ENCODE peak calls at places on chromosome 10, in four cellular contexts. One of them, this sample, is unnamed. For H3K27me3, the result is how much of the 10 kb centered on the place peaks cover.

GRCh38 chr10:113859261-113859660 is 4.8 kb downstream of the NHLRC2 start:
- DNase-seq in IMR-90: no peak
- DNase-seq in ovary: no peak
- DNase-seq in AG04450: no peak
- DNase-seq in this sample: no peak

GRCh38 chr10:119726291-119727261 is 726 bp downstream of the INPP5F start:
- DNase-seq in IMR-90: no peak
- DNase-seq in ovary: no peak
- DNase-seq in AG04450: no peak
- DNase-seq in this sample: peak

GRCh38 chr10:133279961-133280283 is 3.3 kb upstream of the ADAM8 start:
- DNase-seq in IMR-90: no peak
- DNase-seq in ovary: no peak
- DNase-seq in AG04450: no peak
- DNase-seq in this sample: no peak

GRCh38 chr10:103905441-103905840 is 12.5 kb downstream of the STN1 start:
- DNase-seq in IMR-90: no peak
- DNase-seq in ovary: no peak
- DNase-seq in AG04450: no peak
- DNase-seq in this sample: no peak

GRCh38 chr10:72597897-72598296 is 28.0 kb downstream of the MICU1 start:
- DNase-seq in IMR-90: peak
- DNase-seq in ovary: no peak
- DNase-seq in AG04450: no peak
- DNase-seq in this sample: no peak

GRCh38 chr10:98340946-98341345 is 73.0 kb upstream of the LOXL4 start:
- DNase-seq in IMR-90: peak
- DNase-seq in ovary: no peak
- DNase-seq in AG04450: no peak
- DNase-seq in this sample: peak

GRCh38 chr10:53256623-53257022 is 484.0 kb upstream of the MBL2 start:
- DNase-seq in IMR-90: no peak
- DNase-seq in ovary: no peak
- DNase-seq in AG04450: no peak
- DNase-seq in this sample: no peak

GRCh38 chr10:121813857-121814256 is 114.0 kb downstream of the ATE1 start:
- DNase-seq in IMR-90: no peak
- DNase-seq in ovary: no peak
- DNase-seq in AG04450: no peak
- DNase-seq in this sample: no peak

GRCh38 chr10:8584666-8585065 is 530.2 kb downstream of the GATA3 start:
- DNase-seq in IMR-90: no peak
- DNase-seq in ovary: no peak
- DNase-seq in AG04450: no peak
- DNase-seq in this sample: no peak

GRCh38 chr10:31242902-31243301 is 76.1 kb upstream of the ZEB1 start:
- DNase-seq in IMR-90: peak
- DNase-seq in ovary: no peak
- DNase-seq in AG04450: peak
- DNase-seq in this sample: no peak

GRCh38 chr10:62512732-62513475 is 138.7 kb downstream of the ZNF365 start:
- DNase-seq in IMR-90: no peak
- DNase-seq in ovary: no peak
- DNase-seq in AG04450: no peak
- DNase-seq in this sample: no peak

GRCh38 chr10:73916761-73917470 is 6.0 kb downstream of the PLAU start:
- DNase-seq in IMR-90: peak
- DNase-seq in ovary: no peak
- DNase-seq in AG04450: no peak
- DNase-seq in this sample: no peak

GRCh38 chr10:30702860-30703259 is 73.3 kb upstream of the LYZL2 start:
- DNase-seq in IMR-90: no peak
- DNase-seq in ovary: no peak
- DNase-seq in AG04450: no peak
- DNase-seq in this sample: no peak

GRCh38 chr10:49393757-49394156 is 2.1 kb downstream of the DRGX start:
- DNase-seq in IMR-90: no peak
- DNase-seq in ovary: no peak
- DNase-seq in AG04450: no peak
- DNase-seq in this sample: no peak
- H3K27me3 ChIP-seq in IMR-90: half or more
- H3K27me3 ChIP-seq in ovary: under half
- H3K27me3 ChIP-seq in AG04450: half or more
- H3K27me3 ChIP-seq in this sample: half or more

GRCh38 chr10:127813290-127813689 is 76.3 kb downstream of the FOXI2 start:
- DNase-seq in IMR-90: no peak
- DNase-seq in ovary: no peak
- DNase-seq in AG04450: no peak
- DNase-seq in this sample: no peak

DNA sequence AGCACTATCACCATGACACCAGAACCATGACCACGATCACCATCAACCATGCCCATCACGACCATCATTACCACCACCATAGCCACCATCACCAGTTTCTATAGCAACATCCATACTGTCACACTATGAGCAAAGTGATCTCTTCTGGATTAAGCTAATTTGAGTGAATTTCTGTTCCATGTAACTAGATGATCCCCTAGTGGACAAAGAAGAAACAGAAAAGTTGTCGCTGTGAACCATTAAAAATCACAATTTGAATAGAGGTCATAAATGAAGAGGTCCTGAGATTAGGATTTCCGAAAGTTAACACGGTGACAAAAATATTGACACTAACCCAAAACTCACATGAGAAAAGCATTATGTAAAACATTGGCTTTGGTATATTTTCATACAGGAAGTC is 77.6 kb downstream of the CLRN3 start:
- DNase-seq in IMR-90: no peak
- DNase-seq in ovary: no peak
- DNase-seq in AG04450: no peak
- DNase-seq in this sample: no peak
- TF ChIP-seq CTCF in IMR-90: peak
- TF ChIP-seq CTCF in ovary: no peak
- TF ChIP-seq CTCF in AG04450: no peak
- TF ChIP-seq CTCF in this sample: no peak

GRCh38 chr10:131010965-131011575 is 300.5 kb downstream of the TCERG1L start:
- DNase-seq in IMR-90: no peak
- DNase-seq in ovary: no peak
- DNase-seq in AG04450: no peak
- DNase-seq in this sample: no peak
- H3K27me3 ChIP-seq in IMR-90: under half
- H3K27me3 ChIP-seq in ovary: under half
- H3K27me3 ChIP-seq in AG04450: under half
- H3K27me3 ChIP-seq in this sample: half or more

GRCh38 chr10:108787932-108788331 is 1135.4 kb downstream of the XPNPEP1 start:
- DNase-seq in IMR-90: peak
- DNase-seq in ovary: no peak
- DNase-seq in AG04450: no peak
- DNase-seq in this sample: no peak

GRCh38 chr10:108785011-108785410 is 1138.3 kb downstream of the XPNPEP1 start:
- DNase-seq in IMR-90: no peak
- DNase-seq in ovary: no peak
- DNase-seq in AG04450: no peak
- DNase-seq in this sample: no peak

GRCh38 chr10:108782411-108782810 is 1140.9 kb downstream of the XPNPEP1 start:
- DNase-seq in IMR-90: no peak
- DNase-seq in ovary: no peak
- DNase-seq in AG04450: no peak
- DNase-seq in this sample: no peak

GRCh38 chr10:108784534-108784933 is 1138.8 kb downstream of the XPNPEP1 start:
- DNase-seq in IMR-90: no peak
- DNase-seq in ovary: no peak
- DNase-seq in AG04450: no peak
- DNase-seq in this sample: no peak

DNA sequence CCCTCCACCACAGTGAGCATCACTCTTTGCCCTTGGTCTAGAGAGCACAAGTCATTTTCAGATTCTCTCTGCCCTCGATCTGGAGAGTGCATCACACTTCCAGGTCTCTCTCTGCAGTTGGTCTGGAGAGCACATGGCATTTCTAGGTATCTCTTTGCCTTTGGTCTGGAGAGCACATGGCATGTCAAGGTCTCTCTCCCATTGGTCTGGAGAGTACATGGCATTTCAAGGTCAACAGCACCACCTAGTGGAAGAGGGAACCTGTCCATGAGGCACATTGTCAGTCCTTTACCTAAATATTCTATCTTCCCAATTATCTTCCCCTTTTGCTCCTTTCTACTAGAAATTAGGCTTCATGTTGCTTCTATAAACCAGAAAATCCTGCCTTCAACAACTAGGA is 1139.4 kb downstream of the XPNPEP1 start:
- DNase-seq in IMR-90: peak
- DNase-seq in ovary: no peak
- DNase-seq in AG04450: no peak
- DNase-seq in this sample: no peak
- TF ChIP-seq CTCF in IMR-90: peak
- TF ChIP-seq CTCF in ovary: no peak
- TF ChIP-seq CTCF in AG04450: peak
- TF ChIP-seq CTCF in this sample: no peak

DNA sequence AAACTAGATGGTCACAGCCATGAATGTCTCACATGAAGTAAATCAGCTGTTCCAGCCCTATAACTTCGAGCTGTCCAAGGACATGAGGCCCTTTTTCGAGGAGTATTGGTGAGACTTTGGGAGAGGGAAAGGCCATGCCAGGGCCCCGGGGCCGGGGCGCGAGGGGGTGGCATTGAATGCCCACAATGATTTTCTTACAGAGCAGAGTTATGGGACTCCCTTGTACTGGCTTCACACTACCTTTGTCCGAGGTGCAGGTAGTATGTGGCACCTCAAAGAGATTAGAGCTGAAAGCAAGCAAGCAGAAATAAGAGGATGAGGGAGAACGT is 407 bp downstream of the ELOVL3 start:
- DNase-seq in IMR-90: no peak
- DNase-seq in ovary: no peak
- DNase-seq in AG04450: no peak
- DNase-seq in this sample: no peak
- H3K27me3 ChIP-seq in IMR-90: under half
- H3K27me3 ChIP-seq in ovary: under half
- H3K27me3 ChIP-seq in AG04450: under half
- H3K27me3 ChIP-seq in this sample: under half

GRCh38 chr10:84715911-84716310 is 387.5 kb downstream of the CCSER2 start:
- DNase-seq in IMR-90: peak
- DNase-seq in ovary: no peak
- DNase-seq in AG04450: no peak
- DNase-seq in this sample: no peak
- TF ChIP-seq CTCF in IMR-90: peak
- TF ChIP-seq CTCF in ovary: no peak
- TF ChIP-seq CTCF in AG04450: peak
- TF ChIP-seq CTCF in this sample: no peak

GRCh38 chr10:69409968-69410367 is 6.8 kb downstream of the TACR2 start:
- DNase-seq in IMR-90: no peak
- DNase-seq in ovary: no peak
- DNase-seq in AG04450: no peak
- DNase-seq in this sample: no peak

GRCh38 chr10:69411476-69411875 is 5.2 kb downstream of the TACR2 start:
- DNase-seq in IMR-90: no peak
- DNase-seq in ovary: no peak
- DNase-seq in AG04450: no peak
- DNase-seq in this sample: no peak

GRCh38 chr10:69409176-69409495 is 7.6 kb downstream of the TACR2 start:
- DNase-seq in IMR-90: no peak
- DNase-seq in ovary: no peak
- DNase-seq in AG04450: no peak
- DNase-seq in this sample: no peak

GRCh38 chr10:69412232-69412631 is 4.5 kb downstream of the TACR2 start:
- DNase-seq in IMR-90: no peak
- DNase-seq in ovary: no peak
- DNase-seq in AG04450: no peak
- DNase-seq in this sample: no peak

GRCh38 chr10:69410487-69410886 is 6.2 kb downstream of the TACR2 start:
- DNase-seq in IMR-90: no peak
- DNase-seq in ovary: no peak
- DNase-seq in AG04450: no peak
- DNase-seq in this sample: no peak
- H3K27me3 ChIP-seq in IMR-90: under half
- H3K27me3 ChIP-seq in ovary: under half
- H3K27me3 ChIP-seq in AG04450: under half
- H3K27me3 ChIP-seq in this sample: under half

GRCh38 chr10:110632591-110633215 is 11.4 kb upstream of the RBM20 start:
- DNase-seq in IMR-90: no peak
- DNase-seq in ovary: no peak
- DNase-seq in AG04450: no peak
- DNase-seq in this sample: no peak
- TF ChIP-seq CTCF in IMR-90: no peak
- TF ChIP-seq CTCF in ovary: no peak
- TF ChIP-seq CTCF in AG04450: no peak
- TF ChIP-seq CTCF in this sample: no peak

DNA sequence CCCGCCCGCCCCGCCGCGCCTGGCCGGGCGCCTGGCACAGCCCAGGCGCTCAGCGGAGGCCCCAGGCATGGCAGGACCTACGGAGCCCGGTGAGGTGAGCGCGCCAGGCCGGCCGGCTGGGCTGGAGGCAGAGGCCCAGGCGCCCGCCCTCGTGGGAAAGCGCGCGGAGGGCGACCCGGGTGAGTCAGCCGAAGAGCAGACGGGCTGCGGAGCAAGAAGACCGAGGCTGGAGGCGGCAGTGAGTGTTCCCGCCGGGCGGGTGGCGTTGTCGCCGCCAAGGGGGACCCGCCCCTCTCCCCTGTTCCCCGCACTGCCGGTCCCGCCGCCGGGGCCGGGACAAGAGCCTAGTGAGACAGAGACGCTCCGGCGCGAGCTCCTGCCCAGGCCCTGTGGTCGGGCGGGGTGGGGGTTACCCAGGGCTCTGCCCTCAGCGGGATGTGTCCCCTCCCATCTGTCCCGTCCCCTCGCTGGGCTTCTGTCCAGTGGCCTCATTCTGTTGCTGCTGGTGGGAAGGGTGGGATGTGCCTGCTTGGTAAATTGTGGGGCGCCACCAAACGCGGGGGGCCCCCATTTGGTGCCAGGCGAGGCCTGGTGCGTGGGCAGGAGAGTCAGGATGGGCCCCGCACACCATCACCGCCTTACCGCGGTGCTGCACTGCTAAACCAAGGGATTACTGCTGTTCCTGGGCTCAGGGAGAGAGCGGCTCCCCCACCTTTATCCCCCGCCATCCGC is 17.0 kb upstream of the NODAL start:
- DNase-seq in IMR-90: peak
- DNase-seq in ovary: peak
- DNase-seq in AG04450: peak
- DNase-seq in this sample: peak
- H3K27me3 ChIP-seq in IMR-90: under half
- H3K27me3 ChIP-seq in ovary: under half
- H3K27me3 ChIP-seq in AG04450: under half
- H3K27me3 ChIP-seq in this sample: under half

This sample was measured in left ventricle myocardium inferior.